ENCODE peak calls at places on chromosomes 16 and 17, in six cellular contexts. U, Y, O, R, C and V are unnamed samples.

GRCh38 chr17:2745317-2746037 is 4.0 kb downstream of the CCDC92B start:
- DNase-seq in R (no peak), U (no peak), Y (no peak), C (no peak), O (no peak), V (no peak)

GRCh38 chr16:320206-320605 is 32.3 kb downstream of the AXIN1 start:
- DNase-seq in C (no peak), O (no peak), Y (no peak), U (no peak), R (no peak), V (no peak)

GRCh38 chr17:4808378-4808767 is 1.4 kb downstream of the PLD2 start:
- DNase-seq in R (no peak), Y (no peak), U (no peak), C (no peak), O (no peak), V (no peak)

GRCh38 chr17:82030470-82031302 is 792 bp upstream of the RAC3 start:
- DNase-seq in U (peak), R (no peak), O (no peak), C (peak), Y (peak), V (peak)

GRCh38 chr17:42846594-42847280 is 2.4 kb downstream of the AOC2 start:
- DNase-seq in Y (no peak), R (peak), C (no peak), U (no peak), O (no peak), V (no peak)

GRCh38 chr16:66553223-66553622 is 847 bp downstream of the CKLF start:
- DNase-seq in C (no peak), Y (no peak), R (no peak), U (no peak), O (no peak), V (no peak)

GRCh38 chr17:48997103-48997826 is at the start of gene IGF2BP1:
- DNase-seq in C (peak), R (peak), U (peak), Y (no peak), O (no peak), V (peak)

GRCh38 chr17:63780507-63780906 is 6.5 kb downstream of the DDX42 start:
- DNase-seq in Y (peak), R (no peak), U (no peak), O (no peak), C (no peak), V (no peak)

GRCh38 chr17:65723356-65723928 is 162.0 kb upstream of the AXIN2 start:
- DNase-seq in Y (no peak), U (no peak), R (peak), O (no peak), C (no peak), V (no peak)

GRCh38 chr16:67825119-67825518 is 17.0 kb upstream of the THAP11 start:
- DNase-seq in Y (no peak), R (no peak), O (no peak), C (no peak), U (no peak), V (no peak)

GRCh38 chr17:46158323-46159296 is 34.6 kb downstream of the KANSL1 start:
- DNase-seq in C (no peak), Y (no peak), U (no peak), R (no peak), O (no peak), V (no peak)

GRCh38 chr17:69607162-69607834 is 192.8 kb downstream of the MAP2K6 start:
- DNase-seq in U (peak), R (peak), C (no peak), Y (peak), O (peak), V (peak)

GRCh38 chr17:17528696-17529652 is 32.8 kb upstream of the RASD1 start:
- DNase-seq in U (no peak), O (no peak), Y (no peak), C (no peak), R (peak), V (no peak)

GRCh38 chr17:17723354-17724261 is 42.4 kb downstream of the RAI1 start:
- DNase-seq in O (no peak), Y (no peak), R (no peak), U (no peak), C (no peak), V (peak)

GRCh38 chr16:64920211-64920610 is 201.7 kb downstream of the CDH11 start:
- DNase-seq in O (no peak), C (no peak), Y (no peak), R (no peak), U (no peak), V (no peak)

GRCh38 chr16:1310832-1311200 is 1.4 kb downstream of the UBE2I start:
- DNase-seq in O (no peak), C (no peak), Y (no peak), U (no peak), R (no peak), V (no peak)

GRCh38 chr17:50805486-50805885 is 29.9 kb upstream of the WFIKKN2 start:
- DNase-seq in O (no peak), U (no peak), Y (no peak), C (no peak), R (no peak), V (no peak)

GRCh38 chr17:2369551-2370210 is 31.2 kb downstream of the MNT start:
- DNase-seq in C (peak), Y (no peak), R (no peak), U (no peak), O (no peak), V (peak)

GRCh38 chr16:81473969-81474959 is 29.7 kb downstream of the CMIP start:
- DNase-seq in U (no peak), R (no peak), O (no peak), C (no peak), Y (no peak), V (no peak)

GRCh38 chr16:71327720-71328119 is 30.8 kb upstream of the CALB2 start:
- DNase-seq in C (no peak), R (no peak), O (no peak), Y (no peak), U (no peak), V (no peak)

GRCh38 chr17:29607557-29608195 is 14.7 kb downstream of the ANKRD13B start:
- DNase-seq in R (no peak), U (no peak), C (no peak), O (no peak), Y (no peak), V (no peak)

GRCh38 chr17:6456914-6457687 is 12.8 kb downstream of the PIMREG start:
- DNase-seq in U (no peak), R (peak), O (no peak), C (peak), Y (no peak), V (no peak)

GRCh38 chr16:25838724-25839186 is 147.0 kb downstream of the HS3ST4 start:
- DNase-seq in U (peak), R (peak), O (peak), Y (peak), C (peak), V (peak)

GRCh38 chr16:82368041-82368440 is 198.0 kb upstream of the MPHOSPH6 start:
- DNase-seq in O (no peak), U (no peak), Y (peak), C (peak), R (peak), V (peak)

GRCh38 chr17:51120357-51120738 is 320 bp downstream of the SPAG9 start:
- DNase-seq in U (no peak), C (peak), R (no peak), O (no peak), Y (no peak), V (peak)

GRCh38 chr17:40534431-40535189 is 30.7 kb downstream of the CCR7 start:
- DNase-seq in O (no peak), C (peak), R (no peak), U (no peak), Y (no peak), V (no peak)

GRCh38 chr16:4309833-4310266 is 6.0 kb upstream of the GLIS2 start:
- DNase-seq in Y (peak), C (no peak), R (peak), O (no peak), U (peak), V (peak)

GRCh38 chr17:3843935-3844516 is 2.0 kb downstream of the NCBP3 start:
- DNase-seq in R (peak), U (no peak), O (no peak), Y (peak), C (peak), V (peak)

GRCh38 chr17:8965394-8966168 is at the start of gene PIK3R5:
- DNase-seq in Y (no peak), U (peak), C (peak), O (no peak), R (no peak), V (peak)

GRCh38 chr17:54662978-54663876 is 237.4 kb upstream of the TOM1L1 start:
- DNase-seq in O (no peak), U (no peak), C (no peak), R (no peak), Y (no peak), V (peak)

GRCh38 chr17:58323420-58324408 is 4.9 kb downstream of the TSPOAP1 start:
- DNase-seq in R (no peak), O (no peak), Y (no peak), C (no peak), U (no peak), V (no peak)

DNA sequence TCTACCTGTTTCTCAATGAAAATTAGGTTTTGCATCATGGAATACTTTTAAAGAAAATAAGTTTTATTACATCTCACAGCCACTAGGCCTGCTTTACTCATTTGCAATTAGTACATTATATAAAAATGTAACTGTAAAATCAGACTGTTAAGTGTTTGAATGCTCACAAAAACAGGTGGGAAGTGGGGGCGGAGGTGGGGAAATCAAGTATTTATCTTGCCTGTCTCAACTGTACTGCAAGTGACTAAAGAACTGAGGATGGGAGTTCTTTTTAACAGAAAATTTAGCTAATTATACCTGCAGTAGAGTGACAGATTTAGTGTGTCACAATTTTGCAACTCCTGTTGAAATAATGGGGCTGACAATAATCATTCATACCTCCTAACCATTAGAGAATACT is 34.1 kb downstream of the ITFG1 start:
- DNase-seq in C (no peak), O (no peak), R (no peak), U (no peak), Y (no peak), V (no peak)
- TF ChIP-seq MAX in C (no peak), O (no peak), R (no peak), U (no peak), Y (no peak), V (no peak)

DNA sequence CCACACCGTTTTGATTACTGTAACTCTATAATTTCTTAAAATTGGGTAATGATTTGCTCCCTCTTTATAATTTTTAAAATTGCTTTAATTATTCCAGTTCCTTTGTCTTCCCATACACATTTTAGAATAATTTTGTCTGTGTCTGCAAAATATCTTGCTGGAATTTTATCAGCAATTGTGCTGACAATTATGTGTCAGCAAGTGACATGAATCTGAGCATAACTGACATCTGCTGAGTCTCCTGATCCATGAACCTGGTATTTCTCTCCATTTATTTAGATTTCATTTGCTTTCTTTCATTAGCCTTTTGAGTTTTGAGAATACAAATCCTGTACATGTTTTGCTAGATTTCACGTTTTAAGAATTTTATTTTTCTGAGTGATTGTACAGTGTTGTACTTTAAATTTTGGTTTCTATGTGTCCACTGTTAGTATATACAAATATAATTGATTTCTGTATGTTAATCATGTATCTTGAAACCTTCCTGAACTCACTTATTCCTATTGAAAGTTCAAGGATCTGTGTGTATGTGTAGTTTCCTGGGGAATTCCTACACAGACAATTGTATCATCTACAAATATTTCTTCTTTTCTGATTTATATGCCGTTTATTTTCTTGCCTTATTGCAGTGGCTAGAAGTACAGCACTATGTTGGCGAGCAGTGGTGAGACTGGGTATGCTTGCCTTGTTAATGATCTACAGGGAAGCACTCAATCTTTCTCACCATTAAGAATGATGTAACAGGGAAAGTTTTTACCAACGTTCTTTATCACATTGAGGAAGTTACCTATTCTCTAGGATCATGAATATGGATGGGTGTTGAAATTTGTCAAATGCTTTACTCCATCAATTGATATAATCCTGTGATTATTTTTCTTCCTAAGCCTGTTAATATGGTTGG is 45.2 kb downstream of the N4BP1 start:
- DNase-seq in U (no peak), C (no peak), Y (no peak), R (no peak), O (no peak), V (no peak)
- TF ChIP-seq ATF3 in U (no peak), C (no peak), Y (no peak), R (no peak), O (no peak), V (no peak)

DNA sequence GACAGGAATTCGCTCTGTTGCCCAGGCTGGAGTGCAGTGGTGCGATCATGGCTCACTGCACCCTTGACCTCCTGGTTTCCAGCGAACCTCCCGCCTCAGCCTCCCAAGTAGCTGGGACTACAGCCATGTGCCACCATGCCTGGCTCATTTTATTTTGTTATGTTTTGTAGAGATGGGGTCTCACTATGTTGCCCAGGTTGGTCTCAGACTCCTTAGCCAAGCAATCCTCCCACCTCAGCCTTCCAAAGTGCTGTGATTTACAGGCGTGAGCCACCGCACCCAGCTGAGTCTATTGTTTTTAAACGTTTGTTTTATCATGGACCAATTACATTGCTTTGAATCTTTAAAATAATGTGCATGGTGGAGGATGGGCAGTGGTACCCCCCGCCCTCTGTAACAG is 28.9 kb downstream of the COTL1 start:
- DNase-seq in R (no peak), Y (no peak), C (no peak), O (no peak), U (no peak), V (no peak)
- TF ChIP-seq MAX in R (no peak), Y (no peak), C (no peak), O (no peak), U (no peak), V (no peak)

GRCh38 chr17:80698297-80698696 is 153.7 kb downstream of the RPTOR start:
- DNase-seq in O (no peak), U (no peak), C (no peak), R (no peak), Y (no peak), V (no peak)
- TF ChIP-seq ATF3 in O (no peak), U (no peak), C (no peak), R (no peak), Y (no peak), V (no peak)

GRCh38 chr16:63363738-63364137 is 1327.5 kb upstream of the CDH8 start:
- DNase-seq in Y (no peak), O (no peak), U (no peak), R (peak), C (no peak), V (no peak)

GRCh38 chr16:63365665-63366064 is 1329.4 kb upstream of the CDH8 start:
- DNase-seq in O (no peak), C (no peak), U (no peak), Y (no peak), R (no peak), V (no peak)

DNA sequence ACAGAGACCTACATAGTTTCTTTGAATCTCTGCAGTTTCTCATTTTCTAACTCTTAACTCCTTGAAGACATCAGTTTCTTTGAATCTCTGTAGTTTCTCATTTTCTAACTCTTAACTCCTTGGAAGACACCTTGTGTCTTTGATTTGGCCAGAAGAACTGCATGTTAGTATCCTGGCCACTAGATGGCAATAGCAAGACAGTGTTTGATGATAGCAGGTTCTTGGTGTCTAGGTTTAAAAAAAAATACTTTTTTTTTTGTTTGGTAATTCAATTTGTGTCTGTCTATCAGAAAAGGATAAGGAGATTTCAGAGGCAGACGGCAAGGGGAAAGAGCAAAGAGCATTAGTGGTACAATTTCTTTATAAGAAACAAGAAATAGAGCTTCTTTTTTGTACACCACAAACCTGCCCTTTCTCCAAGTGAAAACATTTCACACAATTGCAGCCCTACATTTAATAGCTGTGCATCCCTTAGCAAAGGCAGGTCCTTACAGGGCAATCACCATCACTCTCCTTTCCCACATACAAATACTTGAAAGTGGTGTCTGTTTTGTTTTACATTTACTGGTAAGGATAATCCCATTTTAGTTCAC is 1324.9 kb upstream of the CDH8 start:
- DNase-seq in R (peak), Y (peak), U (no peak), C (peak), O (no peak), V (no peak)
- TF ChIP-seq MAX in R (no peak), Y (no peak), U (no peak), C (no peak), O (no peak), V (no peak)

DNA sequence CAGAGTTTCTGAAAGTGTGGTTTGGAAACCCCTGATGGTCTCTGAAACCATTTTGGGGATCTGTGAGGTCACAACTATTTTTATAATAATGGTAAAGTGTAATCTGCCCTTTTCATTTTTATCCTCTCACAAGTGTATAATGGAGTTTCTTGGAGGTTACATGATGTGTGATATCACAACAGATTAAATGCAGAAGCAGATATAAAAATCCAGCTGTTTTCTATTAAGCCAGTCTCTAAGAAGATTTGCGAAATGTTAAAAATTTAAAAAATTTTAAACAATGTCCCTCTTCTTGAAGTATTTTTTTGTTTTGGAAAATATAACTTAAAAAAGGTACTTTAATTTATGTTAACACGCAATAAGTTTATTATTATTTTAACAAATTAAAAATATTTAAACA is 48.7 kb downstream of the RPGRIP1L start:
- DNase-seq in R (no peak), U (no peak), O (no peak), Y (no peak), C (no peak), V (no peak)
- TF ChIP-seq ATF3 in R (no peak), U (no peak), O (no peak), Y (no peak), C (no peak), V (no peak)

GRCh38 chr16:73321942-73322341 is 274.0 kb upstream of the ZFHX3 start:
- DNase-seq in U (no peak), O (no peak), C (no peak), R (no peak), Y (no peak), V (no peak)

GRCh38 chr16:73326221-73326620 is 278.3 kb upstream of the ZFHX3 start:
- DNase-seq in C (no peak), U (no peak), R (no peak), O (no peak), Y (no peak), V (no peak)

GRCh38 chr16:73319747-73320146 is 271.8 kb upstream of the ZFHX3 start:
- DNase-seq in U (no peak), C (no peak), R (no peak), O (no peak), Y (no peak), V (no peak)

GRCh38 chr16:73326770-73327470 is 279.0 kb upstream of the ZFHX3 start:
- DNase-seq in O (no peak), C (no peak), R (peak), U (no peak), Y (no peak), V (no peak)

GRCh38 chr16:73323880-73324279 is 276.0 kb upstream of the ZFHX3 start:
- DNase-seq in R (no peak), C (no peak), Y (no peak), O (no peak), U (no peak), V (no peak)
- TF ChIP-seq MAX in R (no peak), C (no peak), Y (no peak), O (no peak), U (no peak), V (no peak)

DNA sequence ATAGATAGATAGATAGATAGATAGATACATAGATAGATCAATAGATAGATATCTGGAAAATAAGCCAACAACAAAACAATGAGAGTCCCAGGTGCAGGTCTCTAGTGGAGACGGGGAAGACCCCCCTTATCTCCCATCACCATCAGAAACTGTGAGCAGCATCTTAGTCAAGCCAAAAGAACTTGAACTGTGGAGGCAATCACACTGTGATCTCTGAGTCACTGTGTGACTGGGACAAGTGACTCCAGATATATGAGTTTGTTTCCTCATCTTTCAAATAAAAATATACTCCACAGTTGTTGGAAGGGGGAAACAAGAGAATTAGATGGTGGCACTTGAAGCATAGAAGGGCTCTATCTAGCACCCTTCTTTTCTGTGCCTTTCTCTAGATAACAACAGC is 42.1 kb downstream of the NOG start:
- DNase-seq in R (no peak), C (no peak), Y (no peak), U (no peak), O (no peak), V (no peak)
- TF ChIP-seq ATF3 in R (no peak), C (no peak), Y (no peak), U (no peak), O (no peak), V (no peak)